ENCODE peak calls at places on chromosomes 4 and X, in four cellular contexts. F is right atrium auricular region; C is CD4-positive, CD25-positive, alpha-beta regulatory T cell; X is WERI-Rb-1. M is an unnamed sample. For H3K9me3, the result is how much of the 10 kb centered on the place peaks cover.

GRCh38 chr4:150006197-150006596 is 72.0 kb upstream of the DCLK2 start:
- DNase-seq in F (no peak), C (no peak), X (no peak), M (no peak)

GRCh38 chr4:57061395-57061794 is 48.8 kb downstream of the IGFBP7 start:
- DNase-seq in F (no peak), C (no peak), X (no peak), M (no peak)

GRCh38 chr4:38872620-38873019 is 5.0 kb downstream of the FAM114A1 start:
- DNase-seq in F (no peak), C (no peak), X (no peak), M (peak)

GRCh38 chr4:102825261-102826071 is 1.9 kb downstream of the UBE2D3 start:
- DNase-seq in F (no peak), C (peak), X (no peak), M (peak)

GRCh38 chr4:140928880-140929279 is 172.7 kb upstream of the TBC1D9 start:
- DNase-seq in F (no peak), C (no peak), X (no peak), M (peak)

GRCh38 chr4:26590639-26591038 is 6.8 kb downstream of the TBC1D19 start:
- DNase-seq in F (no peak), C (no peak), X (no peak), M (no peak)

GRCh38 chrX:134146493-134146892 is 90.5 kb upstream of the CCDC160 start:
- DNase-seq in F (no peak), C (no peak), X (no peak), M (no peak)

GRCh38 chr4:40995850-40996249 is 218.5 kb downstream of the APBB2 start:
- DNase-seq in F (no peak), C (no peak), X (no peak), M (no peak)

GRCh38 chrX:121008920-121009319 is 23.4 kb upstream of the CT47A1 start:
- DNase-seq in F (no peak), C (no peak), X (no peak), M (no peak)

GRCh38 chrX:13646154-13646549 is 6.8 kb upstream of the TCEANC start:
- DNase-seq in F (no peak), C (peak), X (peak), M (peak)

GRCh38 chrX:40871385-40872082 is 136.2 kb upstream of the MED14 start:
- DNase-seq in F (no peak), C (peak), X (no peak), M (no peak)

GRCh38 chr4:139594591-139595185 is 38.7 kb upstream of the SETD7 start:
- DNase-seq in F (no peak), C (no peak), X (no peak), M (no peak)

GRCh38 chr4:168695288-168695687 is 198.4 kb downstream of the PALLD start:
- DNase-seq in F (no peak), C (no peak), X (no peak), M (no peak)

GRCh38 chr4:95537181-95537580 is 11.6 kb downstream of the UNC5C start:
- DNase-seq in F (no peak), C (no peak), X (peak), M (no peak)

GRCh38 chr4:123659759-123660158 is 263.2 kb downstream of the SPRY1 start:
- DNase-seq in F (no peak), C (no peak), X (no peak), M (no peak)

GRCh38 chrX:1453390-1453783 is 678 bp upstream of the ASMTL start:
- DNase-seq in F (no peak), C (no peak), X (no peak), M (no peak)

GRCh38 chr4:93092765-93093164 is 735.8 kb upstream of the ATOH1 start:
- DNase-seq in F (no peak), C (no peak), X (no peak), M (no peak)

GRCh38 chr4:3442959-3443749 is 1.4 kb downstream of the HGFAC start:
- DNase-seq in F (no peak), C (peak), X (peak), M (peak)

GRCh38 chrX:1484638-1485019 is 31.9 kb upstream of the ASMTL start:
- DNase-seq in F (no peak), C (no peak), X (no peak), M (no peak)

GRCh38 chr4:104693601-104694201 is 199.0 kb upstream of the CXXC4 start:
- DNase-seq in F (no peak), C (peak), X (no peak), M (no peak)

GRCh38 chr4:48173055-48173991 is 39.3 kb upstream of the TXK start:
- DNase-seq in F (no peak), C (no peak), X (no peak), M (peak)

GRCh38 chrX:1452497-1453389 is at the start of gene ASMTL:
- DNase-seq in F (peak), C (peak), X (peak), M (peak)

GRCh38 chrX:40864972-40865371 is 129.6 kb upstream of the MED14 start:
- DNase-seq in F (no peak), C (no peak), X (no peak), M (peak)

GRCh38 chr4:40626183-40626990 is 3.3 kb downstream of the RBM47 start:
- DNase-seq in F (no peak), C (no peak), X (no peak), M (no peak)

GRCh38 chr4:185104733-185105132 is 38.3 kb upstream of the SLC25A4 start:
- DNase-seq in F (no peak), C (no peak), X (no peak), M (no peak)

DNA sequence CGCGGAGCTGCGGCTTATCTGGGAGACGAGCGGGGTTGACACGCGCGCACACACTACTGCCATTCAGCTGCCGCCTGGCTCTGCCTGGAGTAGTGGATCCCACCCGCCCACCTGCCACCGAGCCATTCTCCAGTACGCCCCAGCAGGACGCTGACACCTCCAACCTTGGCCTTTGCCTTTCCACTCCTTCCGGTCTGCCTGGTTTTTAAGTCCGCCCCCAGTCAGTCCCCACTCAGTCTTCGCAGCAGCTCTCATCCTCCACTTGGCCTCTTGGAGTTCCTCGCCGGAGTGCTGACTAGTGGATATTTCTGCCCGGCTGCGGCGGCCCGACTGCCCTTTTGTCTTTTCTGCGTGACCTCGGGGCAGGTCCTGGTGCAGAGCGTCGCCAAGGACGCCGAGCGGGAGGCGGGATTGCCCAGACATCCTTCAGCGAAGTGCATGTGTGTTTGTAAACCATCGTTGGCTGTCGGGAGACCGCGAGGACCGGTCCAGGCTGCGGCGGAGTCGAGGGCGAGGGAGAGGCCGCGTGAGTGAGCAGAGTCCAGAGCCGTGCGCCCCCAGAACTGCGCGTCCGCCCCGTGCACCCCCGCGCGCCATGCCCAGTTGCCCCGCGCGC is 1.1 kb downstream of the SLIT2 start:
- DNase-seq in F (no peak), C (no peak), X (peak), M (peak)
- H3K4me3 ChIP-seq in F (peak), C (no peak), X (peak), M (peak)

GRCh38 chrX:151982217-151982616 is 7.7 kb upstream of the GABRE start:
- DNase-seq in F (no peak), C (no peak), X (no peak), M (peak)
- H3K9me3 ChIP-seq in F (under half), C (under half), X (under half), M (under half)

GRCh38 chr4:114005569-114006442 is 26.4 kb upstream of the ARSJ start:
- DNase-seq in F (no peak), C (no peak), X (no peak), M (no peak)
- H3K4me3 ChIP-seq in F (no peak), C (no peak), X (no peak), M (no peak)

GRCh38 chrX:87663421-87663820 is 145.8 kb downstream of the KLHL4 start:
- DNase-seq in F (no peak), C (no peak), X (no peak), M (no peak)

GRCh38 chrX:87664381-87664780 is 146.8 kb downstream of the KLHL4 start:
- DNase-seq in F (no peak), C (peak), X (no peak), M (no peak)

GRCh38 chrX:87661761-87662160 is 144.2 kb downstream of the KLHL4 start:
- DNase-seq in F (no peak), C (no peak), X (no peak), M (no peak)
- H3K9me3 ChIP-seq in F (under half), C (under half), X (under half), M (under half)

GRCh38 chrX:23783569-23784486 is 855 bp downstream of the SAT1 start:
- DNase-seq in F (no peak), C (peak), X (no peak), M (no peak)

GRCh38 chrX:23782863-23783568 is at the start of gene SAT1:
- DNase-seq in F (peak), C (peak), X (peak), M (peak)

GRCh38 chrX:23786268-23786815 is 3.4 kb downstream of the SAT1 start:
- DNase-seq in F (no peak), C (no peak), X (no peak), M (no peak)

GRCh38 chrX:23785564-23785963 is 2.6 kb downstream of the SAT1 start:
- DNase-seq in F (no peak), C (no peak), X (no peak), M (no peak)

GRCh38 chrX:23784487-23785301 is 1.7 kb downstream of the SAT1 start:
- DNase-seq in F (no peak), C (peak), X (no peak), M (peak)
- H3K4me3 ChIP-seq in F (peak), C (peak), X (no peak), M (peak)

GRCh38 chrX:63128509-63128908 is 222.6 kb downstream of the SPIN4 start:
- DNase-seq in F (no peak), C (peak), X (peak), M (peak)
- H3K9me3 ChIP-seq in F (under half), C (under half), X (under half), M (under half)

M was measured in MG63.